ENCODE peak calls at places on chromosomes 7 and 10, in four cellular contexts. One of them, this sample, is unnamed.

GRCh38 chr10:56266120-56266519 is 94.9 kb downstream of the ZWINT start:
- DNase-seq in SK-N-SH: no peak
- DNase-seq in HCT116: no peak
- DNase-seq in H1: no peak
- DNase-seq in this sample: no peak

GRCh38 chr10:122301055-122301810 is 30.1 kb downstream of the BTBD16 start:
- DNase-seq in SK-N-SH: no peak
- DNase-seq in HCT116: no peak
- DNase-seq in H1: no peak
- DNase-seq in this sample: no peak

GRCh38 chr10:120409816-120410215 is 47.2 kb upstream of the PLPP4 start:
- DNase-seq in SK-N-SH: no peak
- DNase-seq in HCT116: no peak
- DNase-seq in H1: no peak
- DNase-seq in this sample: no peak

GRCh38 chr10:91708174-91708861 is 75.4 kb upstream of the PPP1R3C start:
- DNase-seq in SK-N-SH: no peak
- DNase-seq in HCT116: no peak
- DNase-seq in H1: no peak
- DNase-seq in this sample: no peak

GRCh38 chr10:71433983-71434744 is 37.4 kb downstream of the CDH23 start:
- DNase-seq in SK-N-SH: peak
- DNase-seq in HCT116: no peak
- DNase-seq in H1: peak
- DNase-seq in this sample: no peak

GRCh38 chr7:30863694-30864011 is 48.0 kb upstream of the AQP1 start:
- DNase-seq in SK-N-SH: no peak
- DNase-seq in HCT116: no peak
- DNase-seq in H1: no peak
- DNase-seq in this sample: no peak

GRCh38 chr7:17408245-17408903 is 109.9 kb downstream of the AHR start:
- DNase-seq in SK-N-SH: no peak
- DNase-seq in HCT116: peak
- DNase-seq in H1: no peak
- DNase-seq in this sample: no peak

GRCh38 chr7:77923419-77923818 is 124.8 kb downstream of the PHTF2 start:
- DNase-seq in SK-N-SH: no peak
- DNase-seq in HCT116: no peak
- DNase-seq in H1: no peak
- DNase-seq in this sample: no peak

GRCh38 chr7:38506756-38507155 is 124.4 kb downstream of the AMPH start:
- DNase-seq in SK-N-SH: no peak
- DNase-seq in HCT116: no peak
- DNase-seq in H1: no peak
- DNase-seq in this sample: no peak

GRCh38 chr10:119263966-119264621 is 56.7 kb downstream of the GRK5 start:
- DNase-seq in SK-N-SH: no peak
- DNase-seq in HCT116: no peak
- DNase-seq in H1: no peak
- DNase-seq in this sample: no peak

GRCh38 chr10:128369101-128369650 is 243.0 kb upstream of the MKI67 start:
- DNase-seq in SK-N-SH: no peak
- DNase-seq in HCT116: no peak
- DNase-seq in H1: no peak
- DNase-seq in this sample: no peak
- TF ChIP-seq JUND in SK-N-SH: no peak
- TF ChIP-seq JUND in HCT116: no peak
- TF ChIP-seq JUND in H1: no peak
- TF ChIP-seq JUND in this sample: no peak

GRCh38 chr10:132904169-132904813 is 38.1 kb downstream of the CFAP46 start:
- DNase-seq in SK-N-SH: peak
- DNase-seq in HCT116: peak
- DNase-seq in H1: peak
- DNase-seq in this sample: peak
- TF ChIP-seq JUND in SK-N-SH: no peak
- TF ChIP-seq JUND in HCT116: no peak
- TF ChIP-seq JUND in H1: no peak
- TF ChIP-seq JUND in this sample: no peak

GRCh38 chr10:79379512-79380124 is 32.3 kb downstream of the PPIF start:
- DNase-seq in SK-N-SH: no peak
- DNase-seq in HCT116: no peak
- DNase-seq in H1: no peak
- DNase-seq in this sample: no peak
- TF ChIP-seq JUND in SK-N-SH: no peak
- TF ChIP-seq JUND in HCT116: no peak
- TF ChIP-seq JUND in H1: no peak
- TF ChIP-seq JUND in this sample: no peak

GRCh38 chr7:108165726-108166125 is 35.6 kb upstream of the LAMB4 start:
- DNase-seq in SK-N-SH: no peak
- DNase-seq in HCT116: no peak
- DNase-seq in H1: no peak
- DNase-seq in this sample: no peak
- TF ChIP-seq JUND in SK-N-SH: no peak
- TF ChIP-seq JUND in HCT116: no peak
- TF ChIP-seq JUND in H1: no peak
- TF ChIP-seq JUND in this sample: no peak

DNA sequence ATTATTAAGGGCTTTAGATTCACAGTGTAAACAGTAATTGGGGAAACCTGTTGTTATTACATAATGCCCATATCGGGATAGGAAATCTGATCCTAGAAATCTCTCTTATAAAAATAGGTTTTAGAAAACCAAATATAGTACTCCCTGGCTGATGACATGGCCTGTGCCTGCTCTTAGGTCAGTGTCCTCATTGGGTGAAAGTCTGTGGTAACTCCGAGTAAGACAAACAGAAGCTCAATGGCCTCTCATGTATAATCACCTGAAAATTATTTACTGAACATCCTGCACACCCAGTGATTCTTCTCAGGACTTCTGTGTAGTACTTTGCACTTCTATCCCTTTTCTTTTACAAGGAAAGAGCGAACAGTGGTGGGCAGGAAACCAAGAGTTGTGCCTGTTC is 37.8 kb downstream of the SEM1 start:
- DNase-seq in SK-N-SH: no peak
- DNase-seq in HCT116: no peak
- DNase-seq in H1: no peak
- DNase-seq in this sample: no peak
- TF ChIP-seq JUND in SK-N-SH: no peak
- TF ChIP-seq JUND in HCT116: no peak
- TF ChIP-seq JUND in H1: no peak
- TF ChIP-seq JUND in this sample: no peak

GRCh38 chr10:78408011-78408410 is 374.3 kb downstream of the RPS24 start:
- DNase-seq in SK-N-SH: no peak
- DNase-seq in HCT116: no peak
- DNase-seq in H1: no peak
- DNase-seq in this sample: no peak

GRCh38 chr10:78412605-78413004 is 378.9 kb downstream of the RPS24 start:
- DNase-seq in SK-N-SH: no peak
- DNase-seq in HCT116: no peak
- DNase-seq in H1: no peak
- DNase-seq in this sample: no peak

GRCh38 chr10:78408671-78409472 is 375.2 kb downstream of the RPS24 start:
- DNase-seq in SK-N-SH: peak
- DNase-seq in HCT116: no peak
- DNase-seq in H1: no peak
- DNase-seq in this sample: no peak

GRCh38 chr10:78411716-78412115 is 378.1 kb downstream of the RPS24 start:
- DNase-seq in SK-N-SH: no peak
- DNase-seq in HCT116: no peak
- DNase-seq in H1: no peak
- DNase-seq in this sample: no peak

DNA sequence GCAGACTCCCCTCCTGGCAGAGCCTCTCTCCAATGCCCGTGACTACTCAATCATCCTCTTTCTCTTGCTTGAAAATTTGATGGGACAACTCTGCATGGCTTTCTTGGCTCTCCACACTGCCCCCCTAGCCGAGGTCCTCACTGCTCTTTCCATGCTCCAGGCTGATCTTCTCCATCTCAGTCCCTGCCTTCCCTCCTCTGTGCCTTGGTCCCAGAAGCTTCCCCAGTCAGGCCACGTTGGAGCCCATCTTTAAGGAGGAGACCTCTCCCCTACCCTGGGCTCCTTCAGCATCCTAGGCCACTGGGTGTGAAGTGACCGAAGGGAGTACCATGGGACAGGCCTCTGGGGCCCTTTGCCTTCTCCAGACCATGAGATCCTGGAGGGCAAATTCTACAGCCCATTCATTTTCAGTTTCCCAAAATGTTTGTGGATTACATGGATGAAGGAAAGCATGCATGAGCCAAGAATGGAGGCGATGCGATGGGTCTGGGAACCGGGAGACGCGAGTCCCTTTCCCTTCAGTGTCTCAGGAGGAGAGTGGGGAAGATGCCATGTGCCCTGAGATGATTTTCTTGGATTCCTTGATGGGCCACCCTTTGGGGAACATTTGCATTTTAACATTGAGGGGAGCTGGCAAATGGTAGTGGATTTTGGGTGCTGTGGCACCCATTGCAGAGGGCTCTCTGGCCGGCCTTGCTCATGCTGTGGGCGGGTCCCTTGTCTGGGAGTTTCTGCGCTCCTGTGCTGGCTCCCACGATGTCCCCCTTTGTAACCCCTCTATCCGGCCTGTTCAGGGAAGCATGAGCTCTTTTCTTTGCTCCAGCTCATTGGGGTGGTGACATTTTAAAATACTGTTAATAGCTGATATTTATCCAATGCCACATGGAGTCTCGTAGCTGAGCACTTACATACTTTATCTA is 376.6 kb downstream of the RPS24 start:
- DNase-seq in SK-N-SH: no peak
- DNase-seq in HCT116: no peak
- DNase-seq in H1: no peak
- DNase-seq in this sample: no peak
- TF ChIP-seq JUND in SK-N-SH: no peak
- TF ChIP-seq JUND in HCT116: no peak
- TF ChIP-seq JUND in H1: no peak
- TF ChIP-seq JUND in this sample: no peak